ENCODE peak calls at places on chromosomes 12 and 14, in four cellular contexts. One of them, this sample, is unnamed. For H3K27me3, the result is how much of the 10 kb centered on the place peaks cover.

GRCh38 chr12:65275627-65276026 is 2.9 kb upstream of the MSRB3 start:
- DNase-seq in mesenchymal stem cell: no peak
- DNase-seq in uterus: no peak
- DNase-seq in colonic mucosa: no peak
- DNase-seq in this sample: no peak

GRCh38 chr14:55691659-55692058 is 111.7 kb downstream of the KTN1 start:
- DNase-seq in mesenchymal stem cell: no peak
- DNase-seq in uterus: no peak
- DNase-seq in colonic mucosa: no peak
- DNase-seq in this sample: no peak

GRCh38 chr12:101127521-101128219 is 82.4 kb downstream of the SLC5A8 start:
- DNase-seq in mesenchymal stem cell: peak
- DNase-seq in uterus: no peak
- DNase-seq in colonic mucosa: no peak
- DNase-seq in this sample: no peak

GRCh38 chr12:27177716-27178115 is 66.4 kb upstream of the STK38L start:
- DNase-seq in mesenchymal stem cell: peak
- DNase-seq in uterus: no peak
- DNase-seq in colonic mucosa: no peak
- DNase-seq in this sample: no peak

GRCh38 chr12:15350643-15351042 is 28.3 kb downstream of the PTPRO start:
- DNase-seq in mesenchymal stem cell: no peak
- DNase-seq in uterus: no peak
- DNase-seq in colonic mucosa: no peak
- DNase-seq in this sample: no peak

GRCh38 chr12:122856999-122857671 is 21.9 kb downstream of the HIP1R start:
- DNase-seq in mesenchymal stem cell: peak
- DNase-seq in uterus: no peak
- DNase-seq in colonic mucosa: no peak
- DNase-seq in this sample: no peak

GRCh38 chr12:116950628-116951325 is 40.0 kb downstream of the FBXW8 start:
- DNase-seq in mesenchymal stem cell: no peak
- DNase-seq in uterus: no peak
- DNase-seq in colonic mucosa: no peak
- DNase-seq in this sample: no peak

GRCh38 chr12:123141615-123142517 is 9.0 kb downstream of the PITPNM2 start:
- DNase-seq in mesenchymal stem cell: peak
- DNase-seq in uterus: peak
- DNase-seq in colonic mucosa: peak
- DNase-seq in this sample: peak

GRCh38 chr14:64812412-64812811 is 67.3 kb downstream of the SPTB start:
- DNase-seq in mesenchymal stem cell: no peak
- DNase-seq in uterus: no peak
- DNase-seq in colonic mucosa: peak
- DNase-seq in this sample: peak

GRCh38 chr12:131617596-131618302 is 93.1 kb upstream of the SFSWAP start:
- DNase-seq in mesenchymal stem cell: no peak
- DNase-seq in uterus: no peak
- DNase-seq in colonic mucosa: no peak
- DNase-seq in this sample: no peak

GRCh38 chr12:131617179-131617578 is 93.7 kb upstream of the SFSWAP start:
- DNase-seq in mesenchymal stem cell: no peak
- DNase-seq in uterus: no peak
- DNase-seq in colonic mucosa: no peak
- DNase-seq in this sample: no peak

GRCh38 chr12:131613678-131614077 is 97.2 kb upstream of the SFSWAP start:
- DNase-seq in mesenchymal stem cell: no peak
- DNase-seq in uterus: no peak
- DNase-seq in colonic mucosa: no peak
- DNase-seq in this sample: no peak

GRCh38 chr12:131616316-131617098 is 94.4 kb upstream of the SFSWAP start:
- DNase-seq in mesenchymal stem cell: no peak
- DNase-seq in uterus: no peak
- DNase-seq in colonic mucosa: no peak
- DNase-seq in this sample: no peak

GRCh38 chr12:131615316-131616053 is 95.4 kb upstream of the SFSWAP start:
- DNase-seq in mesenchymal stem cell: no peak
- DNase-seq in uterus: no peak
- DNase-seq in colonic mucosa: no peak
- DNase-seq in this sample: no peak
- H3K27me3 ChIP-seq in mesenchymal stem cell: under half
- H3K27me3 ChIP-seq in uterus: under half
- H3K27me3 ChIP-seq in colonic mucosa: under half
- H3K27me3 ChIP-seq in this sample: under half

DNA sequence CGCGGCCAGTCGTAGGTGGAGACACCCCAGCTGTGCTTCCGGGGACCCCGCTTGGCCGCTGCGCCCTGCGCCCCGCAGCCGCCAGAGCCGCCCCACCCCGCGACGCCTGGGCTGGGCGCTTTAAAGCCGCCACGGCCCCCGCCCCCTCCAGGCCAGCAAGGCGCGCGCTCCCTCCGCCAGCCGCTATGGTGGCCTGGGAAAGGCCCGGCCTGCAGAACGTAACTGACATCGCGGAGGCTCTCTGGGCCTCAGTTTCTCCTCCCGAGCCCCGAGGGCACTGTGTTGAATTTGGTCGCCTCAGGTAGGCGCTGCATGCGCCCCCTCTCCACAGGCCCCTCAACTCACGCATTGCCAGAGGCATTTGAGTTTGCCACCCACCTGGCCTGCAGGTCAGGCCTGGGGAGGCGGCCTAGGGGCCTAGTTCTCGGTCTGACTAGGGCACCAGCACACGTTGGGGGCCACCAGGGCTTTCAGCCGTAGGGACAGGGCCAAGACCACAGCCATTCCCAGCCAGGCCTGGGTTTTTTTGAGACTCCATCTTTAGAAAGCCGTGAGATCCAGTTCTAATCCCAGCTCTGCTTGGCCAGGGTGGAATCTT is at the start of gene NGB:
- DNase-seq in mesenchymal stem cell: no peak
- DNase-seq in uterus: no peak
- DNase-seq in colonic mucosa: no peak
- DNase-seq in this sample: no peak
- H3K27me3 ChIP-seq in mesenchymal stem cell: under half
- H3K27me3 ChIP-seq in uterus: under half
- H3K27me3 ChIP-seq in colonic mucosa: under half
- H3K27me3 ChIP-seq in this sample: under half

GRCh38 chr14:103103461-103104388 is 9.2 kb downstream of the EXOC3L4 start:
- DNase-seq in mesenchymal stem cell: peak
- DNase-seq in uterus: no peak
- DNase-seq in colonic mucosa: peak
- DNase-seq in this sample: no peak

GRCh38 chr14:103101257-103101963 is 6.9 kb downstream of the EXOC3L4 start:
- DNase-seq in mesenchymal stem cell: no peak
- DNase-seq in uterus: no peak
- DNase-seq in colonic mucosa: no peak
- DNase-seq in this sample: no peak

GRCh38 chr14:103101964-103102688 is 7.6 kb downstream of the EXOC3L4 start:
- DNase-seq in mesenchymal stem cell: no peak
- DNase-seq in uterus: no peak
- DNase-seq in colonic mucosa: no peak
- DNase-seq in this sample: no peak

GRCh38 chr14:103104389-103104653 is 9.8 kb downstream of the EXOC3L4 start:
- DNase-seq in mesenchymal stem cell: no peak
- DNase-seq in uterus: no peak
- DNase-seq in colonic mucosa: no peak
- DNase-seq in this sample: no peak

DNA sequence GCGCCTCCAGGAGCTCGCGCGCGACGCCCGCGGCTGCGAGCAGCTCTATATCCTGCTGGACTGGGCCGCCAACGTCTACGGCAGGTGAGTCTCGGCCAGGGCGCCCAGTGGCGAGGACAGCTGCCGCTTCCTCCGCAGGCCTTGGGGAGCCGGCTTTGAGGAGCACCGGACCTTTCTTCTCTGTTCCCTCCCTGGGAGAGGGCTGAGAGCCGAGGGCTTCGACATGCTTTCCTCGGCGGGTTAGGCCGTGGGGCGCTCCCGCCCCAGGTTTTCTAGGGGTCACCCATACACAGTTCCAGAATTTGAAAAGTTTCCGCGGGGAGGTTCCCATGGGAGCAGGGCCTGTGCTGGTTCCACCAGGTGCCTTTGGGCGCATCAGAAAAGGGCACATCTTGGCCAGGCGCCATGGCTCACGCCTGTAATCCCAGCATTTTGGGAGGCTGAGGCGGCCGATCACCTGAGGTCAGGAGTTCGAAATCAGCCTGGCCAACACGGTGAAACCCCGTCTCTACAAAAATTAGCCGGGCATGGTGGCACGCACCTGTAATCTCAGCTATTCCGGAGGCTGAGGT is 8.2 kb downstream of the EXOC3L4 start:
- DNase-seq in mesenchymal stem cell: no peak
- DNase-seq in uterus: no peak
- DNase-seq in colonic mucosa: no peak
- DNase-seq in this sample: no peak
- H3K27me3 ChIP-seq in mesenchymal stem cell: under half
- H3K27me3 ChIP-seq in uterus: under half
- H3K27me3 ChIP-seq in colonic mucosa: under half
- H3K27me3 ChIP-seq in this sample: under half

GRCh38 chr14:94767321-94767878 is 2.5 kb downstream of the GSC start:
- DNase-seq in mesenchymal stem cell: no peak
- DNase-seq in uterus: no peak
- DNase-seq in colonic mucosa: no peak
- DNase-seq in this sample: no peak

GRCh38 chr14:94768521-94769412 is 1.1 kb downstream of the GSC start:
- DNase-seq in mesenchymal stem cell: no peak
- DNase-seq in uterus: no peak
- DNase-seq in colonic mucosa: no peak
- DNase-seq in this sample: no peak

GRCh38 chr14:94769413-94770250 is at the start of gene GSC:
- DNase-seq in mesenchymal stem cell: peak
- DNase-seq in uterus: peak
- DNase-seq in colonic mucosa: no peak
- DNase-seq in this sample: peak

GRCh38 chr14:94770251-94770749 is 387 bp upstream of the GSC start:
- DNase-seq in mesenchymal stem cell: no peak
- DNase-seq in uterus: no peak
- DNase-seq in colonic mucosa: no peak
- DNase-seq in this sample: no peak

DNA sequence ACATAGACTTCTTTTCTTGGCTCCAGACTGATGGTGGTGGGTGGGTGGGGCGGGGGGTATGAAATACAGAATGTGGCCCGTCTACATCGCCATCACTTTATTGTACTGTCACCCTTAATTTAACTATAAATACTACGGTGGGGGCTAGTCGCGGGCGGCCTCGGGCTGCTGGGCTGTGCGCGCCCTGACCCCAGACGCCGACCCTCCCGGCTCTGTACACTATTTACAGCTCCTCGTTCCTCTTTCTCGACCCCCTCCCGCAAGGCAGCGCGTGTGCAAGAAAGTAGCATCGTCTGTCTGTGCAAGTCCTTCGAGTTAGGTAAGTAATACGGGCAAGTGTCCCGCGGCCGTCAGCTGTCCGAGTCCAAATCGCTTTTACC is 1.8 kb downstream of the GSC start:
- DNase-seq in mesenchymal stem cell: no peak
- DNase-seq in uterus: no peak
- DNase-seq in colonic mucosa: no peak
- DNase-seq in this sample: no peak
- H3K27me3 ChIP-seq in mesenchymal stem cell: half or more
- H3K27me3 ChIP-seq in uterus: under half
- H3K27me3 ChIP-seq in colonic mucosa: half or more
- H3K27me3 ChIP-seq in this sample: half or more

This sample was measured in gastrocnemius medialis.